ENCODE peak calls at places on chromosomes 11 and 22, in six cellular contexts. One of them, this sample, is unnamed.

GRCh38 chr11:133526790-133527189 is 5.5 kb downstream of the OPCML start:
- DNase-seq in dermis blood vessel endothelial cell: no peak
- DNase-seq in GM10248: no peak
- DNase-seq in GM20000: no peak
- DNase-seq in effector memory CD4-positive, alpha-beta T cell: no peak
- DNase-seq in tibial nerve: no peak
- DNase-seq in this sample: peak

GRCh38 chr11:45654741-45655283 is 10.6 kb downstream of the CHST1 start:
- DNase-seq in dermis blood vessel endothelial cell: no peak
- DNase-seq in GM10248: no peak
- DNase-seq in GM20000: no peak
- DNase-seq in effector memory CD4-positive, alpha-beta T cell: no peak
- DNase-seq in tibial nerve: no peak
- DNase-seq in this sample: no peak

GRCh38 chr11:5600374-5600851 is 4.0 kb downstream of the TRIM6 start:
- DNase-seq in dermis blood vessel endothelial cell: peak
- DNase-seq in GM10248: peak
- DNase-seq in GM20000: peak
- DNase-seq in effector memory CD4-positive, alpha-beta T cell: peak
- DNase-seq in tibial nerve: peak
- DNase-seq in this sample: peak

GRCh38 chr11:15893080-15893492 is 463.3 kb downstream of the SOX6 start:
- DNase-seq in dermis blood vessel endothelial cell: no peak
- DNase-seq in GM10248: no peak
- DNase-seq in GM20000: no peak
- DNase-seq in effector memory CD4-positive, alpha-beta T cell: no peak
- DNase-seq in tibial nerve: no peak
- DNase-seq in this sample: no peak

GRCh38 chr11:88206746-88207145 is 31.5 kb upstream of the RAB38 start:
- DNase-seq in dermis blood vessel endothelial cell: no peak
- DNase-seq in GM10248: no peak
- DNase-seq in GM20000: no peak
- DNase-seq in effector memory CD4-positive, alpha-beta T cell: no peak
- DNase-seq in tibial nerve: no peak
- DNase-seq in this sample: no peak

GRCh38 chr22:45242778-45243191 is 2.1 kb upstream of the KIAA0930 start:
- DNase-seq in dermis blood vessel endothelial cell: peak
- DNase-seq in GM10248: no peak
- DNase-seq in GM20000: no peak
- DNase-seq in effector memory CD4-positive, alpha-beta T cell: no peak
- DNase-seq in tibial nerve: no peak
- DNase-seq in this sample: no peak

GRCh38 chr22:43449205-43449830 is 37.5 kb downstream of the MPPED1 start:
- DNase-seq in dermis blood vessel endothelial cell: no peak
- DNase-seq in GM10248: no peak
- DNase-seq in GM20000: no peak
- DNase-seq in effector memory CD4-positive, alpha-beta T cell: no peak
- DNase-seq in tibial nerve: no peak
- DNase-seq in this sample: no peak

GRCh38 chr11:114061053-114062049 is 1.8 kb downstream of the ZBTB16 start:
- DNase-seq in dermis blood vessel endothelial cell: peak
- DNase-seq in GM10248: no peak
- DNase-seq in GM20000: peak
- DNase-seq in effector memory CD4-positive, alpha-beta T cell: no peak
- DNase-seq in tibial nerve: no peak
- DNase-seq in this sample: no peak

GRCh38 chr22:39628563-39629080 is 58.1 kb downstream of the CACNA1I start:
- DNase-seq in dermis blood vessel endothelial cell: no peak
- DNase-seq in GM10248: no peak
- DNase-seq in GM20000: no peak
- DNase-seq in effector memory CD4-positive, alpha-beta T cell: no peak
- DNase-seq in tibial nerve: no peak
- DNase-seq in this sample: no peak

GRCh38 chr11:33935466-33935865 is 43.6 kb upstream of the LMO2 start:
- DNase-seq in dermis blood vessel endothelial cell: no peak
- DNase-seq in GM10248: no peak
- DNase-seq in GM20000: no peak
- DNase-seq in effector memory CD4-positive, alpha-beta T cell: no peak
- DNase-seq in tibial nerve: no peak
- DNase-seq in this sample: no peak

GRCh38 chr11:33616552-33616951 is 84.1 kb downstream of the C11orf91 start:
- DNase-seq in dermis blood vessel endothelial cell: no peak
- DNase-seq in GM10248: no peak
- DNase-seq in GM20000: no peak
- DNase-seq in effector memory CD4-positive, alpha-beta T cell: no peak
- DNase-seq in tibial nerve: no peak
- DNase-seq in this sample: no peak

This sample was measured in heart right ventricle.